ENCODE peak calls at places on chromosomes 1 and 21, in seven cellular contexts. L is activated B cell treated with CpG ODN at 0.5 μM for 24 hours, E is HS-5, D is mucosa of descending colon, Q is SK-N-SH, H is left lobe of liver, R is heart left ventricle. T is an unnamed sample.

GRCh38 chr1:185448591-185449186 is 131.6 kb upstream of the IVNS1ABP start:
- DNase-seq in L (no peak), R (no peak), H (no peak), Q (no peak), E (no peak), D (no peak), T (no peak)

GRCh38 chr1:27603320-27603961 is 503 bp downstream of the AHDC1 start:
- DNase-seq in L (peak), Q (no peak), E (peak), D (no peak), H (peak), R (peak), T (no peak)

GRCh38 chr21:38766987-38767722 is 38.6 kb upstream of the ETS2 start:
- DNase-seq in H (peak), D (peak), L (peak), R (no peak), E (no peak), Q (no peak), T (no peak)

GRCh38 chr1:94622757-94623156 is 81.2 kb upstream of the F3 start:
- DNase-seq in L (no peak), D (no peak), R (no peak), E (no peak), H (no peak), Q (no peak), T (peak)

GRCh38 chr1:172254521-172255222 is 165.8 kb upstream of the C1orf105 start:
- DNase-seq in Q (no peak), E (peak), H (no peak), R (no peak), D (no peak), L (no peak), T (peak)

GRCh38 chr21:21624674-21625073 is 626.5 kb downstream of the NCAM2 start:
- DNase-seq in R (no peak), H (no peak), E (no peak), Q (no peak), L (no peak), D (no peak), T (no peak)

GRCh38 chr1:54220004-54220811 is 20.2 kb downstream of the MRPL37 start:
- DNase-seq in R (peak), L (no peak), H (no peak), D (peak), Q (no peak), E (no peak), T (no peak)

GRCh38 chr1:88088481-88088880 is 595.6 kb upstream of the PKN2 start:
- DNase-seq in H (no peak), E (no peak), Q (no peak), D (no peak), L (no peak), R (peak), T (no peak)

GRCh38 chr1:222331765-222332164 is 216.1 kb downstream of the HHIPL2 start:
- DNase-seq in D (no peak), L (no peak), E (no peak), Q (no peak), H (no peak), R (no peak), T (no peak)

GRCh38 chr1:36387141-36387949 is 1.6 kb upstream of the STK40 start:
- DNase-seq in H (no peak), D (no peak), L (no peak), Q (no peak), E (peak), R (peak), T (peak)

GRCh38 chr1:86356247-86356646 is 39.9 kb downstream of the ODF2L start:
- DNase-seq in L (no peak), Q (no peak), D (no peak), R (no peak), H (no peak), E (no peak), T (no peak)

GRCh38 chr1:12528021-12528852 is 89.8 kb downstream of the DHRS3 start:
- DNase-seq in E (no peak), L (no peak), D (peak), H (peak), R (no peak), Q (no peak), T (no peak)

GRCh38 chr1:108590947-108591346 is 31.0 kb downstream of the EEIG2 start:
- DNase-seq in Q (no peak), L (no peak), D (no peak), R (no peak), H (no peak), E (peak), T (peak)

GRCh38 chr1:175494950-175495349 is 248.4 kb downstream of the TNR start:
- DNase-seq in H (no peak), R (no peak), L (no peak), D (no peak), Q (no peak), E (no peak), T (no peak)

T was measured in epithelial cell of proximal tubule.